ENCODE peak calls at places on chromosomes 4 and X, in ten cellular contexts. One of them, this sample, is unnamed.
A peak's percentile ranks its signal among the peaks of the same experiment; 100 is the strongest.

GRCh38 chr4:67933755-67934154 is 29.5 kb downstream of the TMPRSS11A start:
- DNase-seq in psoas muscle: no peak
- DNase-seq in prostate gland: no peak
- DNase-seq in AG08396: no peak
- DNase-seq in keratinocyte: no peak
- DNase-seq in MCF 10A: peak; percentile 30
- DNase-seq in AML-193: no peak
- DNase-seq in G401: no peak
- DNase-seq in RKO: no peak
- DNase-seq in small intestine: no peak
- DNase-seq in this sample: no peak

GRCh38 chr4:40192286-40193017 is 4.4 kb upstream of the RHOH start:
- DNase-seq in keratinocyte: no peak
- DNase-seq in small intestine: no peak
- DNase-seq in RKO: no peak
- DNase-seq in G401: no peak
- DNase-seq in MCF 10A: no peak
- DNase-seq in prostate gland: no peak
- DNase-seq in psoas muscle: no peak
- DNase-seq in AML-193: no peak
- DNase-seq in AG08396: no peak
- DNase-seq in this sample: no peak

GRCh38 chr4:71518283-71518989 is 179.6 kb downstream of the SLC4A4 start:
- DNase-seq in prostate gland: no peak
- DNase-seq in AML-193: no peak
- DNase-seq in AG08396: no peak
- DNase-seq in small intestine: no peak
- DNase-seq in MCF 10A: no peak
- DNase-seq in G401: no peak
- DNase-seq in RKO: no peak
- DNase-seq in psoas muscle: no peak
- DNase-seq in keratinocyte: no peak
- DNase-seq in this sample: no peak

GRCh38 chr4:10033191-10033881 is 12.0 kb upstream of the SLC2A9 start:
- DNase-seq in small intestine: no peak
- DNase-seq in AML-193: no peak
- DNase-seq in keratinocyte: no peak
- DNase-seq in prostate gland: no peak
- DNase-seq in AG08396: peak; percentile 39
- DNase-seq in psoas muscle: peak; percentile 66
- DNase-seq in RKO: no peak
- DNase-seq in MCF 10A: peak; percentile 67
- DNase-seq in G401: no peak
- DNase-seq in this sample: no peak

GRCh38 chr4:42519803-42520417 is 122.6 kb downstream of the SHISA3 start:
- DNase-seq in keratinocyte: no peak
- DNase-seq in AG08396: peak; percentile 17
- DNase-seq in small intestine: peak; percentile 68
- DNase-seq in G401: peak; percentile 62
- DNase-seq in RKO: peak; percentile 62
- DNase-seq in prostate gland: peak; percentile 43
- DNase-seq in MCF 10A: peak; percentile 59
- DNase-seq in AML-193: peak; percentile 40
- DNase-seq in psoas muscle: no peak
- DNase-seq in this sample: peak; percentile 51

GRCh38 chrX:103250977-103251376 is 4.0 kb downstream of the TCEAL8 start:
- DNase-seq in MCF 10A: no peak
- DNase-seq in AML-193: no peak
- DNase-seq in keratinocyte: no peak
- DNase-seq in G401: no peak
- DNase-seq in small intestine: no peak
- DNase-seq in prostate gland: peak; percentile 3
- DNase-seq in psoas muscle: no peak
- DNase-seq in AG08396: no peak
- DNase-seq in RKO: no peak
- DNase-seq in this sample: no peak

GRCh38 chrX:31279359-31279758 is 207.5 kb upstream of the FTHL17 start:
- DNase-seq in prostate gland: no peak
- DNase-seq in G401: no peak
- DNase-seq in keratinocyte: peak; percentile 11
- DNase-seq in RKO: peak; percentile 49
- DNase-seq in AG08396: no peak
- DNase-seq in AML-193: no peak
- DNase-seq in psoas muscle: no peak
- DNase-seq in MCF 10A: peak; percentile 55
- DNase-seq in small intestine: peak; percentile 6
- DNase-seq in this sample: no peak

GRCh38 chr4:13640149-13640671 is 12.7 kb upstream of the BOD1L1 start:
- DNase-seq in psoas muscle: no peak
- DNase-seq in small intestine: no peak
- DNase-seq in RKO: peak; percentile 45
- DNase-seq in AML-193: no peak
- DNase-seq in AG08396: no peak
- DNase-seq in MCF 10A: peak; percentile 94
- DNase-seq in G401: no peak
- DNase-seq in prostate gland: no peak
- DNase-seq in keratinocyte: peak; percentile 83
- DNase-seq in this sample: no peak

GRCh38 chr4:40254961-40255721 is 58.3 kb downstream of the RHOH start:
- DNase-seq in keratinocyte: peak; percentile 32
- DNase-seq in psoas muscle: no peak
- DNase-seq in AG08396: no peak
- DNase-seq in MCF 10A: peak; percentile 80
- DNase-seq in small intestine: peak; percentile 55
- DNase-seq in prostate gland: no peak
- DNase-seq in AML-193: no peak
- DNase-seq in RKO: no peak
- DNase-seq in G401: no peak
- DNase-seq in this sample: no peak

GRCh38 chrX:103585421-103586313 is at the start of gene TCEAL4:
- DNase-seq in AG08396: peak; percentile 48
- DNase-seq in MCF 10A: peak; percentile 38
- DNase-seq in RKO: peak; percentile 50
- DNase-seq in keratinocyte: no peak
- DNase-seq in G401: peak; percentile 71
- DNase-seq in psoas muscle: peak; percentile 46
- DNase-seq in small intestine: peak; percentile 49
- DNase-seq in prostate gland: peak; percentile 53
- DNase-seq in AML-193: no peak
- DNase-seq in this sample: peak; percentile 54

GRCh38 chrX:76555816-76556215 is 128.3 kb downstream of the MAGEE1 start:
- DNase-seq in AML-193: peak; percentile 7
- DNase-seq in G401: peak; percentile 0
- DNase-seq in keratinocyte: no peak
- DNase-seq in psoas muscle: no peak
- DNase-seq in MCF 10A: peak; percentile 38
- DNase-seq in AG08396: peak; percentile 2
- DNase-seq in small intestine: peak; percentile 1
- DNase-seq in RKO: peak; percentile 52
- DNase-seq in prostate gland: no peak
- DNase-seq in this sample: no peak

GRCh38 chr4:109078724-109079123 is 223.7 kb downstream of the COL25A1 start:
- DNase-seq in prostate gland: no peak
- DNase-seq in keratinocyte: no peak
- DNase-seq in small intestine: no peak
- DNase-seq in AML-193: no peak
- DNase-seq in AG08396: peak; percentile 7
- DNase-seq in RKO: no peak
- DNase-seq in G401: no peak
- DNase-seq in MCF 10A: peak; percentile 66
- DNase-seq in psoas muscle: no peak
- DNase-seq in this sample: no peak

GRCh38 chr4:182837831-182838230 is 79.4 kb downstream of the DCTD start:
- DNase-seq in RKO: no peak
- DNase-seq in G401: no peak
- DNase-seq in prostate gland: no peak
- DNase-seq in psoas muscle: no peak
- DNase-seq in AML-193: no peak
- DNase-seq in MCF 10A: no peak
- DNase-seq in keratinocyte: no peak
- DNase-seq in AG08396: no peak
- DNase-seq in small intestine: peak; percentile 55
- DNase-seq in this sample: no peak

GRCh38 chrX:113048896-113049295 is 208.3 kb upstream of the AMOT start:
- DNase-seq in AG08396: no peak
- DNase-seq in AML-193: no peak
- DNase-seq in small intestine: no peak
- DNase-seq in keratinocyte: no peak
- DNase-seq in MCF 10A: no peak
- DNase-seq in psoas muscle: no peak
- DNase-seq in G401: no peak
- DNase-seq in RKO: no peak
- DNase-seq in prostate gland: no peak
- DNase-seq in this sample: no peak

GRCh38 chrX:11239230-11239629 is 54.0 kb upstream of the AMELX start:
- DNase-seq in small intestine: peak; percentile 23
- DNase-seq in psoas muscle: no peak
- DNase-seq in AML-193: no peak
- DNase-seq in keratinocyte: no peak
- DNase-seq in AG08396: peak; percentile 25
- DNase-seq in G401: no peak
- DNase-seq in RKO: peak; percentile 22
- DNase-seq in MCF 10A: no peak
- DNase-seq in prostate gland: peak; percentile 76
- DNase-seq in this sample: no peak

GRCh38 chrX:101550362-101550761 is at the start of gene ARMCX1:
- DNase-seq in G401: peak; percentile 81
- DNase-seq in MCF 10A: no peak
- DNase-seq in RKO: no peak
- DNase-seq in AML-193: peak; percentile 46
- DNase-seq in keratinocyte: no peak
- DNase-seq in AG08396: peak; percentile 78
- DNase-seq in small intestine: peak; percentile 26
- DNase-seq in prostate gland: peak; percentile 60
- DNase-seq in psoas muscle: peak; percentile 65
- DNase-seq in this sample: peak; percentile 77

GRCh38 chr4:38612996-38613395 is 51.0 kb upstream of the KLF3 start:
- DNase-seq in G401: peak; percentile 37
- DNase-seq in AG08396: no peak
- DNase-seq in keratinocyte: no peak
- DNase-seq in small intestine: peak; percentile 74
- DNase-seq in psoas muscle: no peak
- DNase-seq in AML-193: no peak
- DNase-seq in RKO: no peak
- DNase-seq in prostate gland: no peak
- DNase-seq in MCF 10A: peak; percentile 24
- DNase-seq in this sample: no peak

GRCh38 chrX:149937881-149938426 is 337 bp downstream of the EOLA2 start:
- DNase-seq in AG08396: no peak
- DNase-seq in psoas muscle: peak; percentile 25
- DNase-seq in small intestine: no peak
- DNase-seq in prostate gland: no peak
- DNase-seq in RKO: no peak
- DNase-seq in AML-193: no peak
- DNase-seq in G401: no peak
- DNase-seq in keratinocyte: no peak
- DNase-seq in MCF 10A: no peak
- DNase-seq in this sample: no peak

GRCh38 chr4:3311489-3312171 is 18.8 kb downstream of the RGS12 start:
- DNase-seq in G401: no peak
- DNase-seq in RKO: no peak
- DNase-seq in prostate gland: no peak
- DNase-seq in small intestine: peak; percentile 92
- DNase-seq in keratinocyte: no peak
- DNase-seq in psoas muscle: no peak
- DNase-seq in AML-193: no peak
- DNase-seq in MCF 10A: peak; percentile 47
- DNase-seq in AG08396: no peak
- DNase-seq in this sample: no peak

GRCh38 chr4:134490863-134491262 is 289.3 kb upstream of the PABPC4L start:
- DNase-seq in MCF 10A: no peak
- DNase-seq in keratinocyte: no peak
- DNase-seq in small intestine: no peak
- DNase-seq in RKO: no peak
- DNase-seq in G401: no peak
- DNase-seq in AG08396: no peak
- DNase-seq in prostate gland: no peak
- DNase-seq in AML-193: no peak
- DNase-seq in psoas muscle: no peak
- DNase-seq in this sample: no peak

GRCh38 chrX:72029473-72030411 is 102.0 kb downstream of the RTL5 start:
- DNase-seq in AG08396: peak; percentile 55
- DNase-seq in small intestine: peak; percentile 79
- DNase-seq in AML-193: no peak
- DNase-seq in RKO: peak; percentile 53
- DNase-seq in keratinocyte: peak; percentile 5
- DNase-seq in prostate gland: no peak
- DNase-seq in G401: no peak
- DNase-seq in psoas muscle: no peak
- DNase-seq in MCF 10A: peak; percentile 73
- DNase-seq in this sample: no peak

GRCh38 chrX:40197071-40197470 is 99.3 kb upstream of the BCOR start:
- DNase-seq in psoas muscle: no peak
- DNase-seq in small intestine: no peak
- DNase-seq in AML-193: no peak
- DNase-seq in G401: no peak
- DNase-seq in keratinocyte: no peak
- DNase-seq in RKO: no peak
- DNase-seq in AG08396: no peak
- DNase-seq in prostate gland: no peak
- DNase-seq in MCF 10A: no peak
- DNase-seq in this sample: no peak

GRCh38 chr4:90171491-90171890 is 44.3 kb downstream of the CCSER1 start:
- DNase-seq in AML-193: no peak
- DNase-seq in AG08396: no peak
- DNase-seq in psoas muscle: no peak
- DNase-seq in small intestine: no peak
- DNase-seq in MCF 10A: no peak
- DNase-seq in G401: no peak
- DNase-seq in prostate gland: no peak
- DNase-seq in keratinocyte: no peak
- DNase-seq in RKO: no peak
- DNase-seq in this sample: no peak

GRCh38 chr4:18075823-18076433 is 54.4 kb upstream of the LCORL start:
- DNase-seq in small intestine: peak; percentile 35
- DNase-seq in keratinocyte: no peak
- DNase-seq in prostate gland: no peak
- DNase-seq in AML-193: peak; percentile 68
- DNase-seq in G401: no peak
- DNase-seq in psoas muscle: peak; percentile 12
- DNase-seq in RKO: peak; percentile 66
- DNase-seq in AG08396: no peak
- DNase-seq in MCF 10A: peak; percentile 21
- DNase-seq in this sample: peak; percentile 14

GRCh38 chr4:61462451-61463326 is 262.6 kb downstream of the ADGRL3 start:
- DNase-seq in RKO: no peak
- DNase-seq in AG08396: peak; percentile 1
- DNase-seq in small intestine: no peak
- DNase-seq in keratinocyte: no peak
- DNase-seq in MCF 10A: peak; percentile 89
- DNase-seq in psoas muscle: no peak
- DNase-seq in G401: no peak
- DNase-seq in prostate gland: no peak
- DNase-seq in AML-193: no peak
- DNase-seq in this sample: no peak

GRCh38 chr4:121991968-121992367 is 40.1 kb upstream of the TRPC3 start:
- DNase-seq in RKO: no peak
- DNase-seq in keratinocyte: no peak
- DNase-seq in G401: no peak
- DNase-seq in AML-193: no peak
- DNase-seq in prostate gland: no peak
- DNase-seq in small intestine: no peak
- DNase-seq in MCF 10A: no peak
- DNase-seq in psoas muscle: no peak
- DNase-seq in AG08396: no peak
- DNase-seq in this sample: no peak

GRCh38 chr4:186643501-186644315 is 79.9 kb downstream of the FAT1 start:
- DNase-seq in small intestine: peak; percentile 88
- DNase-seq in AML-193: no peak
- DNase-seq in AG08396: peak; percentile 26
- DNase-seq in MCF 10A: peak; percentile 83
- DNase-seq in prostate gland: no peak
- DNase-seq in RKO: peak; percentile 64
- DNase-seq in keratinocyte: no peak
- DNase-seq in psoas muscle: no peak
- DNase-seq in G401: no peak
- DNase-seq in this sample: no peak

GRCh38 chrX:71532078-71532752 is 689 bp upstream of the OGT start:
- DNase-seq in prostate gland: no peak
- DNase-seq in AML-193: no peak
- DNase-seq in G401: peak; percentile 44
- DNase-seq in small intestine: peak; percentile 59
- DNase-seq in AG08396: peak; percentile 10
- DNase-seq in RKO: peak; percentile 89
- DNase-seq in MCF 10A: peak; percentile 39
- DNase-seq in keratinocyte: no peak
- DNase-seq in psoas muscle: no peak
- DNase-seq in this sample: no peak